ENCODE peak calls at places on chromosome 2, in ten cellular contexts. One of them, this sample, is unnamed.
A peak's percentile ranks its signal among the peaks of the same experiment; 100 is the strongest.

GRCh38 chr2:232139786-232140562 is 178.5 kb downstream of the DIS3L2 start:
- DNase-seq in H54: no peak
- DNase-seq in K562: no peak
- DNase-seq in tibial nerve: no peak
- DNase-seq in HepG2: peak; percentile 16
- DNase-seq in NB4: no peak
- DNase-seq in stomach: no peak
- DNase-seq in A549: no peak
- DNase-seq in sigmoid colon: no peak
- DNase-seq in Peyer's patch: no peak
- DNase-seq in this sample: no peak

GRCh38 chr2:162257416-162257815 is 14.2 kb upstream of the FAP start:
- DNase-seq in H54: no peak
- DNase-seq in K562: no peak
- DNase-seq in tibial nerve: no peak
- DNase-seq in HepG2: no peak
- DNase-seq in NB4: no peak
- DNase-seq in stomach: no peak
- DNase-seq in A549: no peak
- DNase-seq in sigmoid colon: no peak
- DNase-seq in Peyer's patch: no peak
- DNase-seq in this sample: no peak

GRCh38 chr2:113067681-113068080 is at the start of gene IL1F10:
- DNase-seq in H54: no peak
- DNase-seq in K562: no peak
- DNase-seq in tibial nerve: no peak
- DNase-seq in HepG2: no peak
- DNase-seq in NB4: no peak
- DNase-seq in stomach: no peak
- DNase-seq in A549: no peak
- DNase-seq in sigmoid colon: no peak
- DNase-seq in Peyer's patch: no peak
- DNase-seq in this sample: no peak

GRCh38 chr2:68970566-68970965 is 3.9 kb upstream of the GKN1 start:
- DNase-seq in H54: no peak
- DNase-seq in K562: no peak
- DNase-seq in tibial nerve: no peak
- DNase-seq in HepG2: no peak
- DNase-seq in NB4: no peak
- DNase-seq in stomach: no peak
- DNase-seq in A549: no peak
- DNase-seq in sigmoid colon: no peak
- DNase-seq in Peyer's patch: no peak
- DNase-seq in this sample: no peak

GRCh38 chr2:240404174-240404852 is 31.1 kb upstream of the GPC1 start:
- DNase-seq in H54: no peak
- DNase-seq in K562: no peak
- DNase-seq in tibial nerve: no peak
- DNase-seq in HepG2: no peak
- DNase-seq in NB4: no peak
- DNase-seq in stomach: peak; percentile 19
- DNase-seq in A549: no peak
- DNase-seq in sigmoid colon: no peak
- DNase-seq in Peyer's patch: no peak
- DNase-seq in this sample: no peak

GRCh38 chr2:226799976-226800940 is 638 bp upstream of the IRS1 start:
- DNase-seq in H54: no peak
- DNase-seq in K562: no peak
- DNase-seq in tibial nerve: peak; percentile 16
- DNase-seq in HepG2: peak; percentile 98
- DNase-seq in NB4: peak; percentile 10
- DNase-seq in stomach: peak; percentile 32
- DNase-seq in A549: no peak
- DNase-seq in sigmoid colon: peak; percentile 71
- DNase-seq in Peyer's patch: peak; percentile 51
- DNase-seq in this sample: no peak

GRCh38 chr2:174048238-174048637 is 83.1 kb upstream of the SP3 start:
- DNase-seq in H54: no peak
- DNase-seq in K562: no peak
- DNase-seq in tibial nerve: no peak
- DNase-seq in HepG2: no peak
- DNase-seq in NB4: peak; percentile 37
- DNase-seq in stomach: no peak
- DNase-seq in A549: no peak
- DNase-seq in sigmoid colon: no peak
- DNase-seq in Peyer's patch: no peak
- DNase-seq in this sample: no peak

GRCh38 chr2:25743132-25743830 is 69.9 kb upstream of the DTNB start:
- DNase-seq in H54: no peak
- DNase-seq in K562: no peak
- DNase-seq in tibial nerve: no peak
- DNase-seq in HepG2: no peak
- DNase-seq in NB4: peak; percentile 95
- DNase-seq in stomach: no peak
- DNase-seq in A549: no peak
- DNase-seq in sigmoid colon: no peak
- DNase-seq in Peyer's patch: peak; percentile 36
- DNase-seq in this sample: no peak

GRCh38 chr2:75030218-75031009 is 72.0 kb downstream of the POLE4 start:
- DNase-seq in H54: no peak
- DNase-seq in K562: no peak
- DNase-seq in tibial nerve: no peak
- DNase-seq in HepG2: no peak
- DNase-seq in NB4: no peak
- DNase-seq in stomach: no peak
- DNase-seq in A549: no peak
- DNase-seq in sigmoid colon: no peak
- DNase-seq in Peyer's patch: no peak
- DNase-seq in this sample: no peak

DNA sequence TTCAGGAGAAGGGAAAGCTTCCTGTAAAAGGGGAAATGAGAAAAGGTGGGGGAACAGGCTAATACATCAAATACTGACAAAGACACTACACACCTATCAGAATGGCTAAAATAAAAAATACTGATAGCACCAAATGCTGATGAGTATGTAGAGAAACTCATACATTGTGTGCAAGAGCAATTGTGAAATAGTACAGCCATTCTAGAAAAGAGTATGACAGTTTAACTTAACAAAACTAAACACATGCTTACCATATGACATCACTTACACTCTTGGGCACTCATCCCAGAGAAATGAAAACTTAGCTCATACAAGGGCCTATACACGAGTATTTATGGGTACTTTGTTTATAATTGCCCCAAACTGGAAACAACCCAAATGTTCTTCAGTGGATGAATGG is 53.4 kb downstream of the ZNF638 start:
- DNase-seq in H54: peak; percentile 2
- DNase-seq in K562: no peak
- DNase-seq in tibial nerve: no peak
- DNase-seq in HepG2: no peak
- DNase-seq in NB4: no peak
- DNase-seq in stomach: no peak
- DNase-seq in A549: no peak
- DNase-seq in sigmoid colon: no peak
- DNase-seq in Peyer's patch: no peak
- DNase-seq in this sample: no peak
- TF ChIP-seq POLR2A in H54: no peak
- TF ChIP-seq POLR2A in K562: no peak
- TF ChIP-seq POLR2A in tibial nerve: no peak
- TF ChIP-seq POLR2A in HepG2: no peak
- TF ChIP-seq POLR2A in NB4: no peak
- TF ChIP-seq POLR2A in stomach: no peak
- TF ChIP-seq POLR2A in A549: no peak
- TF ChIP-seq POLR2A in sigmoid colon: no peak
- TF ChIP-seq POLR2A in Peyer's patch: no peak
- TF ChIP-seq POLR2A in this sample: no peak

GRCh38 chr2:128028668-128029054 is 802 bp upstream of the SAP130 start:
- DNase-seq in H54: no peak
- DNase-seq in K562: peak; percentile 46
- DNase-seq in tibial nerve: no peak
- DNase-seq in HepG2: no peak
- DNase-seq in NB4: no peak
- DNase-seq in stomach: no peak
- DNase-seq in A549: no peak
- DNase-seq in sigmoid colon: no peak
- DNase-seq in Peyer's patch: no peak
- DNase-seq in this sample: no peak

GRCh38 chr2:128026422-128027277 is 1.2 kb downstream of the SAP130 start:
- DNase-seq in H54: no peak
- DNase-seq in K562: no peak
- DNase-seq in tibial nerve: peak; percentile 12
- DNase-seq in HepG2: no peak
- DNase-seq in NB4: no peak
- DNase-seq in stomach: no peak
- DNase-seq in A549: no peak
- DNase-seq in sigmoid colon: no peak
- DNase-seq in Peyer's patch: no peak
- DNase-seq in this sample: no peak

GRCh38 chr2:128032092-128032491 is 4.2 kb upstream of the SAP130 start:
- DNase-seq in H54: no peak
- DNase-seq in K562: no peak
- DNase-seq in tibial nerve: no peak
- DNase-seq in HepG2: no peak
- DNase-seq in NB4: no peak
- DNase-seq in stomach: no peak
- DNase-seq in A549: no peak
- DNase-seq in sigmoid colon: no peak
- DNase-seq in Peyer's patch: no peak
- DNase-seq in this sample: no peak

GRCh38 chr2:128027278-128027800 is 520 bp downstream of the SAP130 start:
- DNase-seq in H54: peak; percentile 99
- DNase-seq in K562: peak; percentile 97
- DNase-seq in tibial nerve: peak; percentile 96
- DNase-seq in HepG2: peak; percentile 98
- DNase-seq in NB4: peak; percentile 100
- DNase-seq in stomach: peak; percentile 99
- DNase-seq in A549: peak; percentile 97
- DNase-seq in sigmoid colon: peak; percentile 100
- DNase-seq in Peyer's patch: peak; percentile 97
- DNase-seq in this sample: peak; percentile 99

DNA sequence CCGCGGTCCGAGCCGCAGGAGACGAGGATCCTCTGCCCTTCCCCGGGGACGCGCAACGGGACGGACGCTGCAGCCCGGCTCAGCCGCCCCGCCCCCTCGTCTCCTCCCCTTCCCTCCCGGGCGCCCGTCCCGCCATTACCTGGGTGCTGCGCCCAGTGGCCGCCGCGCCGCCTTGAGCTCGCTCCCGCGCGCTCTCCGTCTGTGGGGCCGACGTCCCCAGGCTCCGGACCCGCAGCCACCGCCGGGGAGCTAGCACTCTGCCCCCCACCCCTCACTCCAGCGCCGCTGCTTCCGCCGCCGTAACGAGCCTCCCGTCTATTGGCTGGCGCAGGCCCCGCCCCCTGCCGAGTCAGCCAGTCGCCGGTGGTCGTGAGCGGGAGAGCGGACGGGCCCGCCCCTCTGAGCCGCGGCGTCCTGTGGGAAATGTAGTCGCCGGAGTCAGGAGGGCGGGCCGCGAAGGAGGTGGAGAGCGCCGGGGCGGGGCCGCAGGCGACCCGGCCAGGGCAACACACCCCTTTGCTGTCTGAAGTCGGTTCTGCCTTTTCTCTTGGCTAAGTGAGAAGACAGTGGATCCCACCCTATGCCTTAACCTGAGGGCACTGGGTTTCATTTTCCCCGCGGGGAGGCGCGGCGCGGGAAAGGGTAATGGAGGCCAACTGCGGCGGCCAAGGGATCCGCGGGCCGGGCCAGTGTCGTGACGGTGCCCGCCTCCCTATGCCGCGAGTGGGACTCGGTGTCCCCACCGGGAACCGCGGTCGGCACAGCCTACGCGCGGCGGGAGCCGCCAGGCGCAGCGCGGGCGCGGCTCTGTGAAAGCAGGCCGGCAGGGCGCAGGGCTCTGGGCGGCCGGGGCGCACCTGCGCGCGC is at the start of gene SAP130:
- DNase-seq in H54: peak; percentile 95
- DNase-seq in K562: peak; percentile 91
- DNase-seq in tibial nerve: peak; percentile 96
- DNase-seq in HepG2: peak; percentile 93
- DNase-seq in NB4: peak; percentile 99
- DNase-seq in stomach: peak; percentile 99
- DNase-seq in A549: peak; percentile 84
- DNase-seq in sigmoid colon: peak; percentile 99
- DNase-seq in Peyer's patch: peak; percentile 99
- DNase-seq in this sample: peak; percentile 99
- TF ChIP-seq POLR2A in H54: peak; percentile 48
- TF ChIP-seq POLR2A in K562: peak; percentile 85
- TF ChIP-seq POLR2A in tibial nerve: peak; percentile 61
- TF ChIP-seq POLR2A in HepG2: peak; percentile 75
- TF ChIP-seq POLR2A in NB4: peak; percentile 71
- TF ChIP-seq POLR2A in stomach: peak; percentile 63
- TF ChIP-seq POLR2A in A549: peak; percentile 31
- TF ChIP-seq POLR2A in sigmoid colon: peak; percentile 72
- TF ChIP-seq POLR2A in Peyer's patch: peak; percentile 63
- TF ChIP-seq POLR2A in this sample: peak; percentile 6

DNA sequence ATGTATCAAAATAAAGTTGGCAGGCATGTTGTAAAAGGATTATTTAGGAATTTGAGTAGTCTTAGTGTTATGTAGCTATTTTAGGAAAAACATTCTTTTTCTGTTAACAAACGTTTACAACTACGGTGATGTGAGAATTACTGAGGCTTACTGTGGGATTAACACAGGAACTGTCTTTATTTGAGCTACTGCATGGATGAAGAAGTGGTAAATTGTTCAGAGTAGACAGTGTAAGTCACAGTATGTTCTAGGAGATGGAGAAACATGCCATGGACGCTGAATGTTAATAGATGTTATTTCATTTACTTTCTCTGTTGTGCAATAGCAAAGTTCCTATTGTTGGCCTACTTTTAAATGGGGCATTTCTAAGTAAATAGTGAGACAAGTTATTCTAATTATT is 1.7 kb downstream of the PPM1B start:
- DNase-seq in H54: no peak
- DNase-seq in K562: no peak
- DNase-seq in tibial nerve: no peak
- DNase-seq in HepG2: peak; percentile 20
- DNase-seq in NB4: peak; percentile 55
- DNase-seq in stomach: no peak
- DNase-seq in A549: no peak
- DNase-seq in sigmoid colon: no peak
- DNase-seq in Peyer's patch: no peak
- DNase-seq in this sample: no peak
- TF ChIP-seq POLR2A in H54: no peak
- TF ChIP-seq POLR2A in K562: no peak
- TF ChIP-seq POLR2A in tibial nerve: peak; percentile 53
- TF ChIP-seq POLR2A in HepG2: no peak
- TF ChIP-seq POLR2A in NB4: no peak
- TF ChIP-seq POLR2A in stomach: no peak
- TF ChIP-seq POLR2A in A549: no peak
- TF ChIP-seq POLR2A in sigmoid colon: no peak
- TF ChIP-seq POLR2A in Peyer's patch: no peak
- TF ChIP-seq POLR2A in this sample: no peak

GRCh38 chr2:238847841-238848565 is at the start of gene TWIST2:
- DNase-seq in H54: peak; percentile 80
- DNase-seq in K562: no peak
- DNase-seq in tibial nerve: peak; percentile 80
- DNase-seq in HepG2: no peak
- DNase-seq in NB4: peak; percentile 40
- DNase-seq in stomach: peak; percentile 38
- DNase-seq in A549: peak; percentile 60
- DNase-seq in sigmoid colon: peak; percentile 96
- DNase-seq in Peyer's patch: peak; percentile 28
- DNase-seq in this sample: no peak
- TF ChIP-seq POLR2A in H54: peak; percentile 37
- TF ChIP-seq POLR2A in K562: no peak
- TF ChIP-seq POLR2A in tibial nerve: peak; percentile 52
- TF ChIP-seq POLR2A in HepG2: no peak
- TF ChIP-seq POLR2A in NB4: no peak
- TF ChIP-seq POLR2A in stomach: no peak
- TF ChIP-seq POLR2A in A549: peak; percentile 5
- TF ChIP-seq POLR2A in sigmoid colon: no peak
- TF ChIP-seq POLR2A in Peyer's patch: no peak
- TF ChIP-seq POLR2A in this sample: no peak

GRCh38 chr2:105037572-105038382 is at the start of gene MRPS9:
- DNase-seq in H54: peak; percentile 95
- DNase-seq in K562: peak; percentile 97
- DNase-seq in tibial nerve: peak; percentile 95
- DNase-seq in HepG2: peak; percentile 96
- DNase-seq in NB4: peak; percentile 98
- DNase-seq in stomach: peak; percentile 99
- DNase-seq in A549: peak; percentile 88
- DNase-seq in sigmoid colon: peak; percentile 99
- DNase-seq in Peyer's patch: peak; percentile 97
- DNase-seq in this sample: peak; percentile 99
- TF ChIP-seq POLR2A in H54: peak; percentile 70
- TF ChIP-seq POLR2A in K562: peak; percentile 94
- TF ChIP-seq POLR2A in tibial nerve: no peak
- TF ChIP-seq POLR2A in HepG2: peak; percentile 96
- TF ChIP-seq POLR2A in NB4: peak; percentile 57
- TF ChIP-seq POLR2A in stomach: no peak
- TF ChIP-seq POLR2A in A549: peak; percentile 53
- TF ChIP-seq POLR2A in sigmoid colon: peak; percentile 16
- TF ChIP-seq POLR2A in Peyer's patch: peak; percentile 11
- TF ChIP-seq POLR2A in this sample: peak; percentile 18